ENCODE peak calls at places on chromosomes 16 and 17, in ten cellular contexts. One of them, this sample, is unnamed.

GRCh38 chr16:22007159-22007508 is 777 bp upstream of the MOSMO start:
- DNase-seq in caudate nucleus: no peak
- DNase-seq in K562: no peak
- DNase-seq in dorsolateral prefrontal cortex: no peak
- DNase-seq in psoas muscle: no peak
- DNase-seq in keratinocyte: no peak
- DNase-seq in adrenal gland: no peak
- DNase-seq in tibial artery: no peak
- DNase-seq in GM23248: no peak
- DNase-seq in brain microvascular endothelial cell: no peak
- DNase-seq in this sample: no peak

GRCh38 chr16:86889974-86890373 is 311.6 kb downstream of the FOXL1 start:
- DNase-seq in caudate nucleus: no peak
- DNase-seq in K562: no peak
- DNase-seq in dorsolateral prefrontal cortex: no peak
- DNase-seq in psoas muscle: no peak
- DNase-seq in keratinocyte: no peak
- DNase-seq in adrenal gland: no peak
- DNase-seq in tibial artery: no peak
- DNase-seq in GM23248: no peak
- DNase-seq in brain microvascular endothelial cell: no peak
- DNase-seq in this sample: no peak

GRCh38 chr16:49889725-49890397 is 33.9 kb upstream of the ZNF423 start:
- DNase-seq in caudate nucleus: no peak
- DNase-seq in K562: no peak
- DNase-seq in dorsolateral prefrontal cortex: no peak
- DNase-seq in psoas muscle: no peak
- DNase-seq in keratinocyte: no peak
- DNase-seq in adrenal gland: no peak
- DNase-seq in tibial artery: no peak
- DNase-seq in GM23248: no peak
- DNase-seq in brain microvascular endothelial cell: no peak
- DNase-seq in this sample: peak

GRCh38 chr17:44087319-44087718 is 16.8 kb downstream of the G6PC3 start:
- DNase-seq in caudate nucleus: no peak
- DNase-seq in K562: peak
- DNase-seq in dorsolateral prefrontal cortex: no peak
- DNase-seq in psoas muscle: no peak
- DNase-seq in keratinocyte: no peak
- DNase-seq in adrenal gland: no peak
- DNase-seq in tibial artery: no peak
- DNase-seq in GM23248: no peak
- DNase-seq in brain microvascular endothelial cell: no peak
- DNase-seq in this sample: no peak

GRCh38 chr17:21036361-21036881 is 6.4 kb downstream of the USP22 start:
- DNase-seq in caudate nucleus: no peak
- DNase-seq in K562: no peak
- DNase-seq in dorsolateral prefrontal cortex: no peak
- DNase-seq in psoas muscle: no peak
- DNase-seq in keratinocyte: no peak
- DNase-seq in adrenal gland: no peak
- DNase-seq in tibial artery: no peak
- DNase-seq in GM23248: peak
- DNase-seq in brain microvascular endothelial cell: no peak
- DNase-seq in this sample: no peak

GRCh38 chr17:8905256-8905778 is 37.8 kb upstream of the PIK3R6 start:
- DNase-seq in caudate nucleus: no peak
- DNase-seq in K562: no peak
- DNase-seq in dorsolateral prefrontal cortex: no peak
- DNase-seq in psoas muscle: no peak
- DNase-seq in keratinocyte: no peak
- DNase-seq in adrenal gland: no peak
- DNase-seq in tibial artery: no peak
- DNase-seq in GM23248: no peak
- DNase-seq in brain microvascular endothelial cell: no peak
- DNase-seq in this sample: no peak

GRCh38 chr17:63675607-63676539 is 24.1 kb downstream of the LIMD2 start:
- DNase-seq in caudate nucleus: no peak
- DNase-seq in K562: peak
- DNase-seq in dorsolateral prefrontal cortex: no peak
- DNase-seq in psoas muscle: peak
- DNase-seq in keratinocyte: no peak
- DNase-seq in adrenal gland: peak
- DNase-seq in tibial artery: peak
- DNase-seq in GM23248: peak
- DNase-seq in brain microvascular endothelial cell: peak
- DNase-seq in this sample: peak

GRCh38 chr17:72121164-72122001 is 563 bp downstream of the SOX9 start:
- DNase-seq in caudate nucleus: no peak
- DNase-seq in K562: no peak
- DNase-seq in dorsolateral prefrontal cortex: no peak
- DNase-seq in psoas muscle: peak
- DNase-seq in keratinocyte: no peak
- DNase-seq in adrenal gland: peak
- DNase-seq in tibial artery: peak
- DNase-seq in GM23248: peak
- DNase-seq in brain microvascular endothelial cell: no peak
- DNase-seq in this sample: no peak

DNA sequence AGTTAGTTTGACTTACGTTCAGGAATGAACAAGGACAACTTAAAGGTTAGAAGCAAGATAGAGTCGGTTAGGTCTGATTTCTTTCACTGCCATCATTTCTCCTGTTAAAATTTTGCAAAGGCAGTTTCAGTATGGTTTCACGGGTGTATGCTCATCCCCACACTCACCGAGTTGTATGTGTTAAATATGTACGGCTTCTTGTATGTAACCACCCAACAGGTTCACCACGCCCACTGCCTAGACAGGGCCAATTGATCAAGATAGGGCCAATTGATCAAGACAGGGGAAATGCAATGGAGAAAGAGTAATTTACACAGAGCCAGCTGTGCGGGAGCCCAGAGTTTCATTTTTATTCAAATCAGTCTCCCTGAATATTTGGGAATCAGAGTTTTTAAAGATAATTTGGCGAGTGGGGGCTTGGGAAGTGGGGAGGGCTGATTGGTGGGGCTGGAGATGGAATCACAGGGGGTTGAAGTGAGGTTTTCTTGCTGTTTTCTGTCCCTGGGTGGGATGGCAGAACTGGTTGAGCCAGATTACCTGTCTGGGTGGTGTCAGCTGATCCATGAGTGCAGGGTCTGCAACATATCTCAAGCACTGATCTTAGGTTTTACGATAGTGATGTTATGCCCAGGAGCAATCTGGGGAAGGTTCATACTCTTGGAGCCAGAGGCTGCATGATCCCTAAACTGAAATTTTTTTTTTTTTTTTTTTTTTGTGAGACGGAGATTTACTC is 62.4 kb upstream of the PLCG2 start:
- DNase-seq in caudate nucleus: no peak
- DNase-seq in K562: no peak
- DNase-seq in dorsolateral prefrontal cortex: no peak
- DNase-seq in psoas muscle: no peak
- DNase-seq in keratinocyte: no peak
- DNase-seq in adrenal gland: no peak
- DNase-seq in tibial artery: no peak
- DNase-seq in GM23248: no peak
- DNase-seq in brain microvascular endothelial cell: no peak
- DNase-seq in this sample: peak
- H3K27ac ChIP-seq in caudate nucleus: no peak
- H3K27ac ChIP-seq in K562: no peak
- H3K27ac ChIP-seq in dorsolateral prefrontal cortex: no peak
- H3K27ac ChIP-seq in psoas muscle: no peak
- H3K27ac ChIP-seq in keratinocyte: no peak
- H3K27ac ChIP-seq in adrenal gland: no peak
- H3K27ac ChIP-seq in tibial artery: no peak
- H3K27ac ChIP-seq in GM23248: no peak
- H3K27ac ChIP-seq in brain microvascular endothelial cell: no peak
- H3K27ac ChIP-seq in this sample: peak

GRCh38 chr17:29595943-29596774 is 3.2 kb downstream of the ANKRD13B start:
- DNase-seq in caudate nucleus: no peak
- DNase-seq in K562: no peak
- DNase-seq in dorsolateral prefrontal cortex: no peak
- DNase-seq in psoas muscle: no peak
- DNase-seq in keratinocyte: no peak
- DNase-seq in adrenal gland: peak
- DNase-seq in tibial artery: no peak
- DNase-seq in GM23248: no peak
- DNase-seq in brain microvascular endothelial cell: no peak
- DNase-seq in this sample: no peak

GRCh38 chr17:29593546-29594440 is 861 bp downstream of the ANKRD13B start:
- DNase-seq in caudate nucleus: no peak
- DNase-seq in K562: peak
- DNase-seq in dorsolateral prefrontal cortex: no peak
- DNase-seq in psoas muscle: no peak
- DNase-seq in keratinocyte: no peak
- DNase-seq in adrenal gland: peak
- DNase-seq in tibial artery: no peak
- DNase-seq in GM23248: peak
- DNase-seq in brain microvascular endothelial cell: no peak
- DNase-seq in this sample: no peak

GRCh38 chr17:29595107-29595942 is 2.4 kb downstream of the ANKRD13B start:
- DNase-seq in caudate nucleus: no peak
- DNase-seq in K562: no peak
- DNase-seq in dorsolateral prefrontal cortex: no peak
- DNase-seq in psoas muscle: no peak
- DNase-seq in keratinocyte: no peak
- DNase-seq in adrenal gland: peak
- DNase-seq in tibial artery: no peak
- DNase-seq in GM23248: peak
- DNase-seq in brain microvascular endothelial cell: no peak
- DNase-seq in this sample: no peak

GRCh38 chr17:29592850-29593545 is at the start of gene ANKRD13B:
- DNase-seq in caudate nucleus: peak
- DNase-seq in K562: peak
- DNase-seq in dorsolateral prefrontal cortex: peak
- DNase-seq in psoas muscle: peak
- DNase-seq in keratinocyte: no peak
- DNase-seq in adrenal gland: peak
- DNase-seq in tibial artery: no peak
- DNase-seq in GM23248: peak
- DNase-seq in brain microvascular endothelial cell: no peak
- DNase-seq in this sample: peak

DNA sequence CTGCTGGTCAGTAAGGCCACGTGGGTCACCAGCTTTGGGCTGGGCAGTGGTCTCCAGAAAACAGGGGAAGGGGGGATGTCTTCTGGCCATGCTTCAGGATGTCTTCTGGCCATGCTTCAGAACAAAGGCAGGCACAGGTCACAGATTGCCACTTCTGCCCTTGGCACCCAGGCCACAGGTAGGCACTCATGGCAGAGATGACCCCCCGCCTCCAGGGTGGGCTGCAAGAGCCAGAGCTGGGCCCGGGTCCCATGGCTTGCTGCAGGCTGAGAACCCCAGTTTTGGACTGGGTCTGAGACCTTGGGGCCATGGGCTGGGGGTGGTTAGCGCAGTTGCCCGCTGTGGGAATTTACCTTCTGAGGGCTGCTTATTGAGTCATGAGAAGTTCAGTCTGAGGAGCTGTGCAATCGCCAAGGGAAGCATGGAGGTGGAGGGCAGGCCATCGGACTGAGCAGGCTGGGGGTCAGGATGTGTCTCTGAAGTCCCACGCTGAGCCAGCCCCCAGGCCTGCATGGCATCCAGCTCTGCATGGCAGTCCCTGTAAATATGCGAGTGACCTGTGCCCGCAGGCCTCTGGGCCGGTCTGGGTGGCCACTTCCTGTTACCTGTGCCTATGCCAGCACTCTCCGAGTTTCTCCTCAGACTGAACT is 1.6 kb downstream of the ANKRD13B start:
- DNase-seq in caudate nucleus: no peak
- DNase-seq in K562: no peak
- DNase-seq in dorsolateral prefrontal cortex: no peak
- DNase-seq in psoas muscle: no peak
- DNase-seq in keratinocyte: no peak
- DNase-seq in adrenal gland: peak
- DNase-seq in tibial artery: no peak
- DNase-seq in GM23248: no peak
- DNase-seq in brain microvascular endothelial cell: no peak
- DNase-seq in this sample: peak
- H3K27ac ChIP-seq in caudate nucleus: peak
- H3K27ac ChIP-seq in K562: no peak
- H3K27ac ChIP-seq in dorsolateral prefrontal cortex: peak
- H3K27ac ChIP-seq in psoas muscle: no peak
- H3K27ac ChIP-seq in keratinocyte: no peak
- H3K27ac ChIP-seq in adrenal gland: no peak
- H3K27ac ChIP-seq in tibial artery: no peak
- H3K27ac ChIP-seq in GM23248: no peak
- H3K27ac ChIP-seq in brain microvascular endothelial cell: no peak
- H3K27ac ChIP-seq in this sample: no peak

GRCh38 chr17:973053-973452 is 6.5 kb downstream of the NXN start:
- DNase-seq in caudate nucleus: no peak
- DNase-seq in K562: no peak
- DNase-seq in dorsolateral prefrontal cortex: no peak
- DNase-seq in psoas muscle: no peak
- DNase-seq in keratinocyte: peak
- DNase-seq in adrenal gland: no peak
- DNase-seq in tibial artery: no peak
- DNase-seq in GM23248: no peak
- DNase-seq in brain microvascular endothelial cell: no peak
- DNase-seq in this sample: peak
- H3K27ac ChIP-seq in caudate nucleus: no peak
- H3K27ac ChIP-seq in K562: no peak
- H3K27ac ChIP-seq in dorsolateral prefrontal cortex: no peak
- H3K27ac ChIP-seq in psoas muscle: peak
- H3K27ac ChIP-seq in keratinocyte: peak
- H3K27ac ChIP-seq in adrenal gland: no peak
- H3K27ac ChIP-seq in tibial artery: no peak
- H3K27ac ChIP-seq in GM23248: no peak
- H3K27ac ChIP-seq in brain microvascular endothelial cell: no peak
- H3K27ac ChIP-seq in this sample: peak

GRCh38 chr17:628089-628488 is 86.5 kb downstream of the VPS53 start:
- DNase-seq in caudate nucleus: no peak
- DNase-seq in K562: no peak
- DNase-seq in dorsolateral prefrontal cortex: no peak
- DNase-seq in psoas muscle: no peak
- DNase-seq in keratinocyte: no peak
- DNase-seq in adrenal gland: no peak
- DNase-seq in tibial artery: no peak
- DNase-seq in GM23248: no peak
- DNase-seq in brain microvascular endothelial cell: no peak
- DNase-seq in this sample: no peak

GRCh38 chr17:628507-628941 is 86.1 kb downstream of the VPS53 start:
- DNase-seq in caudate nucleus: no peak
- DNase-seq in K562: no peak
- DNase-seq in dorsolateral prefrontal cortex: no peak
- DNase-seq in psoas muscle: no peak
- DNase-seq in keratinocyte: no peak
- DNase-seq in adrenal gland: no peak
- DNase-seq in tibial artery: no peak
- DNase-seq in GM23248: no peak
- DNase-seq in brain microvascular endothelial cell: no peak
- DNase-seq in this sample: no peak

GRCh38 chr17:633641-634091 is 81.0 kb downstream of the VPS53 start:
- DNase-seq in caudate nucleus: no peak
- DNase-seq in K562: no peak
- DNase-seq in dorsolateral prefrontal cortex: no peak
- DNase-seq in psoas muscle: no peak
- DNase-seq in keratinocyte: no peak
- DNase-seq in adrenal gland: no peak
- DNase-seq in tibial artery: peak
- DNase-seq in GM23248: peak
- DNase-seq in brain microvascular endothelial cell: peak
- DNase-seq in this sample: no peak

GRCh38 chr17:632551-632950 is 82.1 kb downstream of the VPS53 start:
- DNase-seq in caudate nucleus: no peak
- DNase-seq in K562: no peak
- DNase-seq in dorsolateral prefrontal cortex: no peak
- DNase-seq in psoas muscle: no peak
- DNase-seq in keratinocyte: no peak
- DNase-seq in adrenal gland: no peak
- DNase-seq in tibial artery: no peak
- DNase-seq in GM23248: no peak
- DNase-seq in brain microvascular endothelial cell: no peak
- DNase-seq in this sample: no peak

GRCh38 chr17:633133-633532 is 81.5 kb downstream of the VPS53 start:
- DNase-seq in caudate nucleus: no peak
- DNase-seq in K562: no peak
- DNase-seq in dorsolateral prefrontal cortex: no peak
- DNase-seq in psoas muscle: no peak
- DNase-seq in keratinocyte: no peak
- DNase-seq in adrenal gland: no peak
- DNase-seq in tibial artery: no peak
- DNase-seq in GM23248: peak
- DNase-seq in brain microvascular endothelial cell: no peak
- DNase-seq in this sample: no peak
- H3K27ac ChIP-seq in caudate nucleus: peak
- H3K27ac ChIP-seq in K562: no peak
- H3K27ac ChIP-seq in dorsolateral prefrontal cortex: peak
- H3K27ac ChIP-seq in psoas muscle: no peak
- H3K27ac ChIP-seq in keratinocyte: no peak
- H3K27ac ChIP-seq in adrenal gland: no peak
- H3K27ac ChIP-seq in tibial artery: peak
- H3K27ac ChIP-seq in GM23248: peak
- H3K27ac ChIP-seq in brain microvascular endothelial cell: no peak
- H3K27ac ChIP-seq in this sample: peak